ENCODE peak calls at places on chromosome 5, in eight cellular contexts. B, X, I, C, T, G, N and D are unnamed samples.

GRCh38 chr5:177103523-177104253 is 17.0 kb downstream of the FGFR4 start:
- DNase-seq in B (no peak), X (no peak), I (no peak), C (no peak), T (no peak), G (no peak), N (peak; percentile 46), D (no peak)

GRCh38 chr5:124199902-124200301 is 546.5 kb downstream of the ZNF608 start:
- DNase-seq in B (no peak), X (no peak), I (no peak), C (no peak), T (no peak), G (no peak), N (peak; percentile 9), D (no peak)

GRCh38 chr5:160556886-160557285 is 135.2 kb downstream of the PTTG1 start:
- DNase-seq in B (no peak), X (no peak), I (no peak), C (no peak), T (no peak), G (no peak), N (no peak), D (no peak)

GRCh38 chr5:2125163-2125900 is 242.6 kb upstream of the IRX4 start:
- DNase-seq in B (no peak), X (no peak), I (no peak), C (no peak), T (no peak), G (no peak), N (no peak), D (no peak)

GRCh38 chr5:56176155-56176798 is 56.9 kb downstream of the ANKRD55 start:
- DNase-seq in B (no peak), X (no peak), I (no peak), C (no peak), T (no peak), G (no peak), N (peak; percentile 85), D (no peak)

GRCh38 chr5:97534166-97534565 is 351.1 kb upstream of the RIOK2 start:
- DNase-seq in B (no peak), X (no peak), I (peak; percentile 75), C (no peak), T (peak; percentile 50), G (peak; percentile 74), N (peak; percentile 97), D (peak; percentile 43)

GRCh38 chr5:115480245-115480644 is 64.3 kb downstream of the FEM1C start:
- DNase-seq in B (no peak), X (no peak), I (no peak), C (no peak), T (no peak), G (peak; percentile 43), N (no peak), D (no peak)

GRCh38 chr5:107090471-107090870 is 580.3 kb downstream of the EFNA5 start:
- DNase-seq in B (no peak), X (no peak), I (no peak), C (no peak), T (no peak), G (no peak), N (peak; percentile 56), D (no peak)

GRCh38 chr5:168947212-168947868 is 353.6 kb downstream of the SLIT3 start:
- DNase-seq in B (peak; percentile 81), X (peak; percentile 65), I (no peak), C (no peak), T (no peak), G (peak; percentile 59), N (peak; percentile 56), D (peak; percentile 55)

GRCh38 chr5:133247881-133248642 is 196.2 kb downstream of the HSPA4 start:
- DNase-seq in B (peak; percentile 76), X (no peak), I (no peak), C (no peak), T (peak; percentile 23), G (peak; percentile 12), N (peak; percentile 69), D (no peak)

GRCh38 chr5:158498959-158499679 is 600.6 kb downstream of the EBF1 start:
- DNase-seq in B (no peak), X (no peak), I (no peak), C (no peak), T (no peak), G (no peak), N (no peak), D (no peak)

GRCh38 chr5:144141581-144141980 is 28.9 kb downstream of the YIPF5 start:
- DNase-seq in B (no peak), X (no peak), I (no peak), C (no peak), T (no peak), G (no peak), N (no peak), D (no peak)

GRCh38 chr5:92353107-92354030 is 970.3 kb upstream of the ARRDC3 start:
- DNase-seq in B (no peak), X (no peak), I (no peak), C (no peak), T (peak; percentile 78), G (no peak), N (peak; percentile 86), D (no peak)

GRCh38 chr5:132667761-132668705 is 5.8 kb upstream of the IL4 start:
- DNase-seq in B (no peak), X (no peak), I (no peak), C (no peak), T (no peak), G (no peak), N (no peak), D (no peak)

GRCh38 chr5:82031220-82032119 is 59.6 kb downstream of the ATG10 start:
- DNase-seq in B (no peak), X (no peak), I (no peak), C (no peak), T (no peak), G (no peak), N (no peak), D (no peak)

GRCh38 chr5:133753856-133754255 is 141.5 kb upstream of the FSTL4 start:
- DNase-seq in B (peak; percentile 12), X (peak; percentile 16), I (no peak), C (no peak), T (peak; percentile 16), G (no peak), N (no peak), D (no peak)

GRCh38 chr5:80959138-80959537 is 1.0 kb upstream of the RASGRF2 start:
- DNase-seq in B (no peak), X (no peak), I (no peak), C (no peak), T (no peak), G (no peak), N (no peak), D (no peak)

GRCh38 chr5:173056783-173057061 is 570 bp downstream of the CREBRF start:
- DNase-seq in B (no peak), X (no peak), I (no peak), C (no peak), T (no peak), G (no peak), N (no peak), D (no peak)